ENCODE peak calls at places on chromosomes 3 and 15, in four cellular contexts. H is K562, T is heart left ventricle, J is body of pancreas. A is an unnamed sample.
A peak's percentile ranks its signal among the peaks of the same experiment; 100 is the strongest.

GRCh38 chr15:89828324-89829145 is 13.9 kb upstream of the ANPEP start:
- DNase-seq in H (peak; percentile 23), T (peak; percentile 79), J (peak; percentile 65), A (peak; percentile 56)

GRCh38 chr15:67690936-67691335 is 134.4 kb upstream of the SKOR1 start:
- DNase-seq in H (no peak), T (no peak), J (no peak), A (no peak)

GRCh38 chr3:136067211-136067610 is 101.7 kb downstream of the PPP2R3A start:
- DNase-seq in H (no peak), T (no peak), J (no peak), A (no peak)

GRCh38 chr15:75327005-75327404 is 8.9 kb upstream of the COMMD4 start:
- DNase-seq in H (no peak), T (no peak), J (no peak), A (no peak)

GRCh38 chr15:20348291-20348899 is 193.2 kb downstream of the GOLGA6L6 start:
- DNase-seq in H (no peak), T (peak; percentile 62), J (no peak), A (no peak)

GRCh38 chr3:119636194-119636593 is 24.2 kb downstream of the POPDC2 start:
- DNase-seq in H (no peak), T (no peak), J (no peak), A (no peak)

GRCh38 chr3:31064021-31064420 is 169.6 kb upstream of the GADL1 start:
- DNase-seq in H (no peak), T (no peak), J (no peak), A (no peak)

GRCh38 chr3:177835008-177835407 is 637.7 kb upstream of the TBL1XR1 start:
- DNase-seq in H (no peak), T (no peak), J (no peak), A (peak; percentile 86)

GRCh38 chr15:77566092-77566491 is 66.6 kb downstream of the LINGO1 start:
- DNase-seq in H (no peak), T (no peak), J (no peak), A (no peak)

GRCh38 chr15:77706482-77707244 is 74.0 kb upstream of the LINGO1 start:
- DNase-seq in H (no peak), T (no peak), J (no peak), A (no peak)

GRCh38 chr3:127410137-127410488 is 122.3 kb upstream of the PRR20G start:
- DNase-seq in H (no peak), T (peak; percentile 9), J (no peak), A (no peak)

GRCh38 chr3:140216249-140216648 is 281.3 kb downstream of the CLSTN2 start:
- DNase-seq in H (peak; percentile 40), T (no peak), J (peak; percentile 19), A (no peak)

GRCh38 chr3:15610083-15610482 is 8.5 kb downstream of the BTD start:
- DNase-seq in H (no peak), T (no peak), J (peak; percentile 43), A (peak; percentile 91)

GRCh38 chr3:179279837-179280236 is 28.9 kb upstream of the KCNMB3 start:
- DNase-seq in H (no peak), T (no peak), J (no peak), A (no peak)

GRCh38 chr3:46209053-46209452 is 940 bp upstream of the CCR1 start:
- DNase-seq in H (no peak), T (no peak), J (no peak), A (no peak)

GRCh38 chr3:46209751-46210470 is 1.8 kb upstream of the CCR1 start:
- DNase-seq in H (no peak), T (no peak), J (no peak), A (no peak)

GRCh38 chr3:46206284-46206683 is 1.8 kb downstream of the CCR1 start:
- DNase-seq in H (no peak), T (no peak), J (no peak), A (no peak)

GRCh38 chr3:46205286-46205960 is 2.7 kb downstream of the CCR1 start:
- DNase-seq in H (no peak), T (no peak), J (no peak), A (no peak)

GRCh38 chr3:46208167-46208704 is at the start of gene CCR1:
- DNase-seq in H (peak; percentile 27), T (no peak), J (peak; percentile 33), A (peak; percentile 62)
- TF ChIP-seq CTCF in H (peak; percentile 73), T (peak; percentile 21), J (no peak), A (peak; percentile 72)

DNA sequence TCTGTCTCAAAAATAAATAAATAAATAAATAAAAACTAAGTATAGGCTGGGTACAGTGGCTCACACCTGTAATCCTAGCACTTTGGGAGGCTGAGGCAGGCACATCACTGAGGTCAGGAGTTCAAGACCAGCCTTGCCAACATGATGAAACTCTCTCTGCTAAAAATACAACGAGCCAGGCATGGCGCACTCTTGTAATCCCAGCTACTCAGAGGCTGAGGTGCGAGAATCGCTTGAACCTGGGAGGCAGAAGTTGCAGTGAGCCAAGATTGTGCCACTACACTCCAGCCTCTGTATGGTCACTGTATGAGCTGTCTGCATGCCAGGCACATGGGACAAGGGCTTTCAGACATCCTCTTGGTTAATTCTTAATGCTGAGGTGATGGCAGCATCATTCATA is 28.7 kb downstream of the TIPIN start:
- DNase-seq in H (no peak), T (no peak), J (no peak), A (no peak)
- H3K36me3 ChIP-seq in H (peaks cover 77% of the 10 kb centered on the region), T (peaks cover 99% of the 10 kb centered on the region), J (peaks cover 27% of the 10 kb centered on the region), A (peaks cover 39% of the 10 kb centered on the region)

DNA sequence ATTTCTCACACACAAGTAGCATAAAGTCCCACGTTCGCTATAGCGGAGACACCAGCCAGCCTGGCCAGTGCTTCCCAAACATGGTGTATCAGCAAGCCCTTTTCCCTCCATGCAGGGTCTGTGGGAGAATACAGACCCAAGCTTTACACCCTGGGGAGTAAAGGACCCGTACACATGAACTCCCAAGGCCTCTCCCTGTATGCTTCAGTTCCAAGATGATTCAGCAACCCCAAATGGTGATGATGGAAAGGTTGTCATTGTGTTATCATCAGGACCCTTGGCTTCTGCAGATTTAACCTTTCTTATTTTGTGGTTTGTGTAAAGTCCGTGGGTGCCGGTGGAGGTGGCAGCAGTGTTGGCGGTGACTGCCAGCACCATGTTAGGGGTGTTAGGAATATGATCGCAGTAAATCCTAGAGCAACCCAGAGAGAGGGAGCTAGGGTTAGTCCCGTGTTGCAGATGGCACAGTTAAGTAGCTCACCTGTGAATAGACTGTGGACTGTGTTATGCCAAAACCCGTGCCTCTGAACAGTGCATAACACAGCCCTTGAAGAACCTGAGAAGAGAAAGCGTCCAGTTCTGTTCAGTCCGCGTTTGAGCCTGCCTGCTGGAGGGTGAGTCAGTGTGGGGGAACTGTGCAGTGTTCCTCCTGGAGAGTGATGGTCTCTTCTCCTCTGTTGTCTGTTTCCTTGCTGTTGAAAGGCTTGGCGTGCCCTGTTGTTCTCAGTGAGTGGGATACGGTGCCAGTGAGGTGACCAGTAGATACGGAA is 174.3 kb downstream of the APBA2 start:
- DNase-seq in H (no peak), T (no peak), J (no peak), A (no peak)
- H3K4me3 ChIP-seq in H (no peak overlapping the region), T (no peak overlapping the region), J (no peak overlapping the region), A (no peak overlapping the region)

GRCh38 chr3:53269888-53270880 is 14.4 kb upstream of the TKT start:
- DNase-seq in H (peak; percentile 79), T (peak; percentile 85), J (peak; percentile 94), A (peak; percentile 96)
- TF ChIP-seq CTCF in H (no peak), T (no peak), J (no peak), A (peak; percentile 6)

DNA sequence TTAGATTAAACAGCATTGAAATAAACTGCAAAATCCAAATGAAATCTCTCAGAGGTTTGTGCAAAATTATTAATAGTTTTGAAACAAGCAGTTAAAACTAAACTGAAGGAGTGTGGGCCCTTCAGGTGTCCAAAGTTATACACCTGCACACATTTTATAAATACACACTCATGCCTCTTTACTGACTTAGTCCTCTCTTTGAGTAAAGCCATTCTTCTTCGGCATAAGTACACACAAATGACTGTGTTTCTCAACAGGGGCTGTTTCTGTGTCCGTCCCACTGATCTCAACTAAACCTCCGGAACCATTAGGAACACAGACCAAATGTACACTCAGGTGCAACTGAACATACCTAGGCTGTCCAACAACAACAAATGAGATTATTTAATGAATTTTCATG is 18.8 kb downstream of the MECOM start:
- DNase-seq in H (no peak), T (no peak), J (no peak), A (no peak)
- H3K36me3 ChIP-seq in H (no peaks in the 10 kb centered on the region), T (no peaks in the 10 kb centered on the region), J (no peaks in the 10 kb centered on the region), A (no peaks in the 10 kb centered on the region)

DNA sequence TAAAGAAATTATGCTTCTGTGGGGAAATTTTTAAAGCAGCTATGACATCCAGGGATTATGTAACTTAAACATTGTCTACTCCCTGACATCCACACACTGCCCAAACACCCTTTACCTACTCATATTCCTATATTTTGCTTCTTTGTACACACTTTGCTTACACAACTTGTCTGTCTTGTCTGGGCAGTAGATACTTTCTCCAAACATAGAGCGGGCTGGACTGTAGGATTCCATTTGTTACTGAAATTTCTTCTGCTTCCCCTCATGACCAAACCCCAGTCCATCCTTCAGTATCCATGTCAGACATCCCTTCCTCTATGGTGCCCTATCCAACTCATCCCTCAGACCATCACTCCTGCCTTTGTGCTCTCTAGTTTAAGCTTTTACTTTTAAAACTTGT is 19.9 kb downstream of the NCEH1 start:
- DNase-seq in H (no peak), T (no peak), J (no peak), A (no peak)
- H3K4me3 ChIP-seq in H (no peak overlapping the region), T (no peak overlapping the region), J (no peak overlapping the region), A (no peak overlapping the region)

GRCh38 chr15:98085003-98085639 is 124.6 kb downstream of the ARRDC4 start:
- DNase-seq in H (peak; percentile 40), T (no peak), J (peak; percentile 66), A (peak; percentile 67)

DNA sequence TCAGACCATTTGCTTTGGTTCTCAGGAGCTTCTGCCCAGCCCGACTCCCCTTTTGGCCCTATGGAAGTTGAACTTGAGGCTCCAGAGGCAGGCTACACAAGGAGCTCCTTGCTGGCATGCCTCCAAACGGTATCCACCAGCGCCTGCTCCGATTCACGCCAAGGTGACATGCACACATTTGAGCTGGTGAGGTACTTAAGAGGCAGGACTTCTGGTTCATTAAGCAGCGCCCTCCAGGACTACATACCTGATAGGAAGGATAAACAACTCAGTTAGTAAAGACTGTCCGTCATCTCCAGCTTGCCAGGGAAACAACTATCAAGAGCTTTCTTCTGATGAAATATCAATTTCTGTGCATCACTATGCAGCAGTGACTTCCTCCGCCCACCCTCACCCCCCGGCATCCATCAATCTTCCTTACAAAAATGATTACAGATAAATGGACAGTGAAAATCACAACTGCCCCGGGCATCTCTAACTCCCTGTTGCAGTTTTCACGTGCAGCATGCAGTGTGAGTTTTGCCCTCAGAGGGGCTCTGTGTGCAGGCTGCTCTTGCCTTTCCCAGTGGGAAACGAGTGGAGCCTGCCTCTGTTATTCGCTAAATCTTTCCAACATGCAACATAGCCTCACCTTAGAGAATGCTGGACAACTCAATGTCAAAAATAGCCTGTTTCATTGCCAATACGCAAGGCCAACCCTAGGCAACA is 122.9 kb downstream of the ARRDC4 start:
- DNase-seq in H (no peak), T (no peak), J (peak; percentile 36), A (peak; percentile 13)
- TF ChIP-seq CTCF in H (no peak), T (no peak), J (no peak), A (no peak)